ENCODE peak calls at places on chromosomes 13 and 19, in seven cellular contexts. E is astrocyte of the spinal cord, Q is dorsolateral prefrontal cortex, D is fibroblast of mammary gland, U is SJCRH30, J is NCI-H2081 treated with DMSO at 0.1 percent for 48 hours, N is amniotic epithelial cell. F is an unnamed sample.
A peak's percentile ranks its signal among the peaks of the same experiment; 100 is the strongest.

GRCh38 chr13:113041293-113041690 is 64.3 kb upstream of the F7 start:
- DNase-seq in E (no peak), Q (peak; percentile 85), D (no peak), U (no peak), J (no peak), N (no peak), F (no peak)

GRCh38 chr13:26038931-26039475 is 12.8 kb downstream of the SHISA2 start:
- DNase-seq in E (no peak), Q (no peak), D (no peak), U (no peak), J (no peak), N (no peak), F (no peak)

GRCh38 chr19:43372462-43372861 is 19.0 kb downstream of the CD177 start:
- DNase-seq in E (no peak), Q (no peak), D (peak; percentile 11), U (no peak), J (no peak), N (peak; percentile 21), F (no peak)

GRCh38 chr13:46668906-46669525 is 116.0 kb downstream of the LRCH1 start:
- DNase-seq in E (no peak), Q (no peak), D (no peak), U (peak; percentile 52), J (no peak), N (no peak), F (no peak)

GRCh38 chr13:102757006-102757405 is 16.6 kb downstream of the TEX30 start:
- DNase-seq in E (no peak), Q (no peak), D (no peak), U (no peak), J (no peak), N (no peak), F (no peak)

GRCh38 chr19:14114854-14115253 is 2.7 kb downstream of the PRKACA start:
- DNase-seq in E (no peak), Q (no peak), D (peak; percentile 25), U (peak; percentile 54), J (no peak), N (no peak), F (no peak)

GRCh38 chr19:4508698-4509097 is 9.6 kb downstream of the PLIN4 start:
- DNase-seq in E (no peak), Q (no peak), D (no peak), U (no peak), J (no peak), N (no peak), F (no peak)

GRCh38 chr19:55443045-55443823 is at the start of gene SHISA7:
- DNase-seq in E (no peak), Q (no peak), D (no peak), U (no peak), J (no peak), N (no peak), F (no peak)

GRCh38 chr19:6528544-6529121 is 2.2 kb upstream of the TNFSF9 start:
- DNase-seq in E (no peak), Q (peak; percentile 66), D (no peak), U (no peak), J (no peak), N (no peak), F (no peak)

GRCh38 chr13:27037571-27037970 is 134.0 kb downstream of the USP12 start:
- DNase-seq in E (no peak), Q (no peak), D (no peak), U (no peak), J (no peak), N (no peak), F (no peak)

GRCh38 chr19:10766049-10766623 is 48.3 kb downstream of the DNM2 start:
- DNase-seq in E (no peak), Q (no peak), D (no peak), U (no peak), J (no peak), N (no peak), F (no peak)

GRCh38 chr19:17579523-17580244 is 24.2 kb downstream of the COLGALT1 start:
- DNase-seq in E (peak; percentile 39), Q (no peak), D (peak; percentile 72), U (peak; percentile 75), J (no peak), N (peak; percentile 50), F (no peak)

GRCh38 chr19:33564836-33565338 is 43.3 kb upstream of the PEPD start:
- DNase-seq in E (no peak), Q (no peak), D (no peak), U (no peak), J (no peak), N (no peak), F (no peak)

GRCh38 chr19:3270908-3271307 is 46.4 kb downstream of the CELF5 start:
- DNase-seq in E (peak; percentile 19), Q (peak; percentile 88), D (peak; percentile 61), U (peak; percentile 47), J (no peak), N (peak; percentile 63), F (no peak)

GRCh38 chr19:10439588-10439987 is 19.2 kb downstream of the PDE4A start:
- DNase-seq in E (no peak), Q (no peak), D (no peak), U (peak; percentile 77), J (no peak), N (no peak), F (no peak)

GRCh38 chr19:40673377-40673776 is 17.1 kb downstream of the NUMBL start:
- DNase-seq in E (no peak), Q (no peak), D (no peak), U (no peak), J (no peak), N (no peak), F (no peak)

GRCh38 chr13:99193152-99193551 is 7.5 kb upstream of the UBAC2 start:
- DNase-seq in E (no peak), Q (no peak), D (no peak), U (no peak), J (no peak), N (no peak), F (no peak)

GRCh38 chr19:19217110-19217509 is 5.4 kb downstream of the NCAN start:
- DNase-seq in E (peak; percentile 14), Q (no peak), D (peak; percentile 41), U (peak; percentile 49), J (no peak), N (peak; percentile 47), F (no peak)

GRCh38 chr13:30364876-30365275 is 57.4 kb upstream of the UBE2L5 start:
- DNase-seq in E (peak; percentile 26), Q (no peak), D (peak; percentile 25), U (no peak), J (no peak), N (no peak), F (no peak)

GRCh38 chr19:35780058-35780457 is 4.7 kb downstream of the ARHGAP33 start:
- DNase-seq in E (no peak), Q (no peak), D (no peak), U (no peak), J (no peak), N (no peak), F (no peak)

GRCh38 chr13:59873309-59873708 is 290.4 kb downstream of the DIAPH3 start:
- DNase-seq in E (no peak), Q (no peak), D (no peak), U (no peak), J (no peak), N (no peak), F (no peak)

GRCh38 chr19:1383311-1384084 is at the start of gene NDUFS7:
- DNase-seq in E (peak; percentile 93), Q (peak; percentile 93), D (peak; percentile 91), U (peak; percentile 94), J (peak; percentile 25), N (peak; percentile 89), F (peak; percentile 89)

GRCh38 chr19:45170146-45171106 is 7.6 kb downstream of the TRAPPC6A start:
- DNase-seq in E (no peak), Q (no peak), D (no peak), U (no peak), J (no peak), N (no peak), F (no peak)

GRCh38 chr13:87754097-87754496 is 82.9 kb downstream of the SLITRK5 start:
- DNase-seq in E (no peak), Q (no peak), D (no peak), U (peak; percentile 54), J (no peak), N (no peak), F (no peak)

GRCh38 chr19:926595-927043 is 784 bp downstream of the ARID3A start:
- DNase-seq in E (peak; percentile 39), Q (no peak), D (peak; percentile 45), U (peak; percentile 41), J (no peak), N (no peak), F (no peak)